ENCODE peak calls at places on chromosomes 11 and 22, in four cellular contexts. Y is mesendoderm, H is WERI-Rb-1, C is AG04450. D is an unnamed sample.

GRCh38 chr22:23913306-23913660 is 19.1 kb downstream of the MIF start:
- DNase-seq in H (no peak), C (no peak), Y (no peak), D (no peak)

GRCh38 chr22:26576026-26576680 is 13.8 kb downstream of the TPST2 start:
- DNase-seq in Y (peak), C (no peak), H (no peak), D (no peak)

GRCh38 chr11:7422544-7423331 is 62.6 kb upstream of the OLFML1 start:
- DNase-seq in H (no peak), Y (no peak), C (no peak), D (no peak)

GRCh38 chr11:128936546-128937275 is 6.0 kb downstream of the TP53AIP1 start:
- DNase-seq in Y (peak), H (no peak), C (no peak), D (no peak)

GRCh38 chr22:25746012-25746373 is 4.0 kb downstream of the MYO18B start:
- DNase-seq in H (no peak), C (no peak), Y (no peak), D (no peak)

GRCh38 chr22:26722159-26722558 is 64.8 kb downstream of the MIAT start:
- DNase-seq in H (no peak), C (no peak), Y (no peak), D (no peak)

GRCh38 chr11:79333381-79333780 is 107.4 kb downstream of the TENM4 start:
- DNase-seq in Y (no peak), C (no peak), H (no peak), D (no peak)

GRCh38 chr22:39960791-39961746 is 872 bp downstream of the TMA7B start:
- DNase-seq in H (no peak), C (peak), Y (no peak), D (no peak)

GRCh38 chr22:46096051-46096450 is 54.3 kb upstream of the PPARA start:
- DNase-seq in Y (no peak), H (no peak), C (no peak), D (no peak)
- H3K27ac ChIP-seq in Y (no peak), H (no peak), C (no peak), D (no peak)

DNA sequence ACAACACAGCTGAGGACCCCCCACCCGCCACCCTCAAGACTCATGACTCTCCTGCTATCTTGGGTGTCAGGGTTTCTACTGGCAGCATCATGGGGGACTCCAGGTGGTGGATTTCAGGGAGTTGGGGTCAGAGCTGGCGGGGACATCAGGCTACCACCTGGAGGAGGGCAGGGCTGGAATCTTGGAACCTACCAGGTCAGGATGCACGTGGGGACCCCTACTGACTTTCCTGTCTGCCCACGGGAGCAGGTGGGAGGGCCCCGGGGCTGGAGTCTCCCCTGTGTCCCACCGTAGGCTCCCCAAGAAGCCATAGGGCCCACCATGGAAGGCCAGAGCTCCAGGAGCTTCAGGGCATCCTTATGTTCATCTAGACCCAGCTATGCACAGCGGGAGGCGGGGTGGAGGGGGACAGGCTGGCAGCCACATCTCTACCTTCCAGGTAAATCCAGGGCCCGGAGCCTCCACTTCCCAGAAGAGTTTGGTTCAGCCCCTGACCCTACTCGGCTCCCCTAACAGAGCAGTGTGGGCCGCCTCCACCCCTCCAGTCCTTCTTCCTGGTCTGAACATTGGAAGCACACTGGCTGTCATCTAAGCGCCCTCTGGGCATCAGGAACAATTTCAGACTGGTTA is 10.0 kb downstream of the SLC37A2 start:
- DNase-seq in Y (no peak), H (no peak), C (no peak), D (peak)
- H3K27ac ChIP-seq in Y (no peak), H (no peak), C (no peak), D (no peak)

GRCh38 chr22:45323695-45324094 is 14.0 kb downstream of the FAM118A start:
- DNase-seq in H (no peak), Y (no peak), C (no peak), D (no peak)
- H3K27ac ChIP-seq in H (no peak), Y (no peak), C (no peak), D (no peak)

GRCh38 chr22:50469377-50470305 is 5.2 kb downstream of the SBF1 start:
- DNase-seq in Y (peak), C (no peak), H (peak), D (peak)
- H3K27ac ChIP-seq in Y (no peak), C (no peak), H (peak), D (peak)

DNA sequence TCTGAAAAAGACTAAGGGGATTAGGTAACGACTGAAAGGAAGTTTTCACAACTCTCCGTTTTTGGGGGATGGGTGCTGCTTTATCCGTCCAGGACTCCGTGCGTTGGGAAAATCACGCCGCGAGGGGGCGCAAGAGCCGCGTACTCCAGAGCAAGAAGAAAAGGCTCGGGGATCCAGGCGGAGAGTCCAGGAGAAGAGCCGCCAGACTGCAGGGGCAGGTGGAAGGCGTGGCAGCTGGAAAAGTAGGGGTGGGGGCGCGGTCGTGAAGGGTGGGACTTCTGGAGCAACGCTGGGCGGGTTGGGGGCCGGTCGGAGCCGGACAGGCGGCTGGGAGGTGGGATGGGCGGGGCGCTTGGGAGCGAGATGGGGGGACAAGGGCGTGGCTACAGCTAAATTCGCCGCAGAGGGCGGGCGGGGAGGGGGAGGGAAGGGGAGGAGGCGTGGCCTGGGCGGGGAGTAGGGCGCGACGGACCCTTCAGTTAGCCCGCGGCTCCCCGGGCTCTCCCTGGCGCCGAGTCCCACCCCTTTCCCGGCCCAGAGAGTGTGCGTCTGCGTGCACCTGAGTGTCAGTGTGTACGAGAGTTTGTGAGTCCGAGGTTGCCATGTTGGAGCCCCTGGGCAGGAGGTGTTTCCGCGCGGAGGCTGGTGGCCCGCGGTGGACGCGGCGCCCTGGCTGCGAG is 613 bp upstream of the ARHGEF17 start:
- DNase-seq in C (peak), H (peak), Y (peak), D (peak)
- H3K27ac ChIP-seq in C (peak), H (peak), Y (peak), D (peak)

GRCh38 chr11:11171285-11171684 is 181.8 kb downstream of the CSNK2A3 start:
- DNase-seq in C (no peak), H (no peak), Y (peak), D (no peak)
- H3K27ac ChIP-seq in C (no peak), H (no peak), Y (no peak), D (no peak)

DNA sequence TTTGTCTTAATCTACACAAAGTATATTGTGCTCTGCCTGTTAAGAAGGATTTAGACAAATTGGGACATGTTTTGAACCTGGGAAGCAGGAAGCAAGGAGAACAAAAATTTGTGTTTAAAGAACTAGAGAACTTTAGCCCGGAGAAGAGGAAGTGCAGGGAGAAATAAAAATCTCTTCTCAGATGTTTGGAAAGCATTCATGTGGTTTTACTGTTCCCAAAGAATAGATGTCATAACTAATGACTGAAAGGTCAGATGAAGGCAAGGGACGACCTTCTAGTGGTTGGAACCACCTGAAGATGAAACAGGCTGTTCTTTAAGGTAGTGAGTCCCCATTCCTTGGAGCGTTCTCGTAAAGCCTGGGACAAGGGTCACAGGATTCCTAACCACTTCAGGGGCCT is 38.3 kb downstream of the IRAG1 start:
- DNase-seq in H (no peak), Y (no peak), C (no peak), D (no peak)
- H3K27ac ChIP-seq in H (no peak), Y (no peak), C (no peak), D (peak)

DNA sequence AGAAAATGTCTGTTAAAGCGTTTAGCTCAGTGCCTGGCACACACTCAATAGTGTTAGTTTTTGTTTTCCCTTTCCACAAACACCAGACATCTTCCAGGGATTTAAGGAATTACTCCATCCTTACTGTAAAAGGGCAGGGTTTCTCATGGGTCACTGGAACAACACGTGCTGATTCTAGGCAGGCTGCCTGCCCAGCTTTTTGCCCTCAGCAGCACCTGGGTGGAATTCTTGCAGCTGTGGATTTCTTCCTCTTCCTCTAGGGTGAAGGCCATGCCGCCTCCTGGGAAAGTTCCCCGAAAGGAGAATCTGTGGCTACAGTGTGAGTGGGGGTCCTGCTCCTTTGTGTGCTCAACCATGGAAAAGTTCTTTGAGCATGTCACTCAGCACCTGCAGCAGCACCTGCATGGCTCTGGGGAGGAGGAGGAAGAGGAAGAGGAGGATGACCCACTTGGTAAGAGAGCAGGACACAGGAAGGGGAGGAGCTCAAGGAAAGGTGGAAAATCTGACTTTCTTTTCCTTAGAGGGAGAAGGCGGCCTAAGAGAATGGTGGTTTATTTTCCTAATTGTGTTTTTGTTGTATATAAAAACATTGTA is 5.4 kb downstream of the HINFP start:
- DNase-seq in C (no peak), H (no peak), Y (no peak), D (no peak)
- H3K27ac ChIP-seq in C (no peak), H (no peak), Y (no peak), D (no peak)